ENCODE peak calls at places on chromosomes 3 and 15, in six cellular contexts. T is heart left ventricle, C is cardiac muscle cell, L is fibroblast of lung, P is BE2C, N is esophagus squamous epithelium. R is an unnamed sample. For H3K4me1 and H3K27me3, the result is how much of the 10 kb centered on the place peaks cover.

GRCh38 chr3:149936812-149937230 is 33.9 kb downstream of the PFN2 start:
- DNase-seq in T (peak), C (peak), L (peak), P (peak), N (no peak), R (peak)

GRCh38 chr3:43212914-43213611 is 73.3 kb upstream of the SNRK start:
- DNase-seq in T (no peak), C (no peak), L (no peak), P (no peak), N (no peak), R (no peak)

GRCh38 chr3:14539384-14540208 is 546 bp downstream of the GRIP2 start:
- DNase-seq in T (no peak), C (no peak), L (no peak), P (no peak), N (no peak), R (no peak)

GRCh38 chr3:132972333-132972732 is 65.9 kb upstream of the TMEM108 start:
- DNase-seq in T (no peak), C (peak), L (no peak), P (no peak), N (no peak), R (no peak)

GRCh38 chr3:140288575-140288974 is 353.6 kb downstream of the CLSTN2 start:
- DNase-seq in T (no peak), C (no peak), L (no peak), P (no peak), N (no peak), R (no peak)

GRCh38 chr3:159631226-159631625 is 357.4 kb upstream of the IL12A start:
- DNase-seq in T (no peak), C (no peak), L (no peak), P (no peak), N (no peak), R (no peak)

GRCh38 chr3:29880809-29881208 is 599.9 kb downstream of the RBMS3 start:
- DNase-seq in T (no peak), C (no peak), L (no peak), P (no peak), N (no peak), R (no peak)

GRCh38 chr3:126355777-126356372 is 1.3 kb downstream of the KLF15 start:
- DNase-seq in T (peak), C (peak), L (peak), P (peak), N (peak), R (peak)

GRCh38 chr15:39788800-39789565 is 6.3 kb upstream of the FSIP1 start:
- DNase-seq in T (no peak), C (peak), L (peak), P (no peak), N (no peak), R (no peak)

GRCh38 chr3:22039156-22039555 is 288.1 kb upstream of the ZNF385D start:
- DNase-seq in T (no peak), C (no peak), L (peak), P (no peak), N (no peak), R (no peak)

GRCh38 chr3:132268956-132269355 is 48.3 kb upstream of the ACP3 start:
- DNase-seq in T (no peak), C (peak), L (peak), P (no peak), N (no peak), R (no peak)

GRCh38 chr3:65924762-65925161 is 114.0 kb downstream of the MAGI1 start:
- DNase-seq in T (no peak), C (no peak), L (no peak), P (no peak), N (no peak), R (no peak)

GRCh38 chr3:36991147-36991546 is 1.8 kb downstream of the EPM2AIP1 start:
- DNase-seq in T (no peak), C (no peak), L (no peak), P (no peak), N (no peak), R (no peak)

GRCh38 chr3:177190701-177191100 is 6.6 kb downstream of the TBL1XR1 start:
- DNase-seq in T (no peak), C (peak), L (peak), P (no peak), N (no peak), R (no peak)
- H3K4me1 ChIP-seq in T (under half), C (under half), L (under half), P (under half), N (under half), R (under half)

DNA sequence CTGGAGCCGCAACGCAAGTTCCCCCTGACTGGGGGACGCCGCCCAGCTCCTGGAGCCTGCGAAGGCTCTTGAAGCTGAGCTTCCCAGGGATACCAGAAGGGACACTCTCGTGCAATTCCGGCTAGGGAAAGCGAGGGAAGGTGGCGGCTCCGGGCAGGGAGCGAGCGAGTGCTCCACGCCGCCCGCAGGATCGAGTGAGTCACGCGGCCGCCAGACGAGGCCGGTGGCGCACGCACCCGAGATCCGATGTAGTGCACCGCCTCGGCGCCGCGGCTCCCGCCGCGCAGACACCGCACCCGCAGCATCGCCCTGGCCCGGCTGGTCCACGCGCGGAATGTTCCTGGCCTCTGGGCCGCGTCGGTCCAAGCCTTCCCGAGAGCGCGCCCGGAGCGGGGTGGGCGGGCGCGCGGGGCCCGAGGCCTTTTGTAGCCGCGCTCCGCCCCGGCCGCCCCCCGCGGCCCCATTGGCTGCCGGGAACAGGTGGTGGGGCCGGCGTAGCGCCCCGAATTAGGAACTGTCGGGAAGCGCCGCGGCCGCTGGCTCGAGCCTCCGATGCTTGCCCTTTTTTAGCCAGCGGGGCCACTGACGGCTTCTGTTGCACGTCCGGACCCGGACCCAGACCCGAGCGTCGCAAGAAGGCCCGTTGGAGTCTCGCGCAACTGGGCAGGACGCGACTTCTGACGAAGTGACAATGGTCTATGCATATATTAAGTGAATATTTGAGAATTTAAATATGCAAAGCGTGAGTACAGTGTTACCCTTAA is at the start of gene GATM:
- DNase-seq in T (peak), C (peak), L (peak), P (peak), N (no peak), R (peak)
- H3K4me3 ChIP-seq in T (peak), C (peak), L (peak), P (peak), N (peak), R (peak)

GRCh38 chr15:69087581-69087980 is 72.9 kb upstream of the GLCE start:
- DNase-seq in T (no peak), C (no peak), L (no peak), P (no peak), N (no peak), R (no peak)

GRCh38 chr15:69086427-69087205 is 72.1 kb downstream of the NOX5 start:
- DNase-seq in T (no peak), C (no peak), L (no peak), P (no peak), N (no peak), R (no peak)

GRCh38 chr15:69089258-69089657 is 71.2 kb upstream of the GLCE start:
- DNase-seq in T (no peak), C (no peak), L (no peak), P (no peak), N (no peak), R (no peak)

GRCh38 chr15:69090197-69090948 is 70.1 kb upstream of the GLCE start:
- DNase-seq in T (no peak), C (peak), L (peak), P (peak), N (no peak), R (no peak)

DNA sequence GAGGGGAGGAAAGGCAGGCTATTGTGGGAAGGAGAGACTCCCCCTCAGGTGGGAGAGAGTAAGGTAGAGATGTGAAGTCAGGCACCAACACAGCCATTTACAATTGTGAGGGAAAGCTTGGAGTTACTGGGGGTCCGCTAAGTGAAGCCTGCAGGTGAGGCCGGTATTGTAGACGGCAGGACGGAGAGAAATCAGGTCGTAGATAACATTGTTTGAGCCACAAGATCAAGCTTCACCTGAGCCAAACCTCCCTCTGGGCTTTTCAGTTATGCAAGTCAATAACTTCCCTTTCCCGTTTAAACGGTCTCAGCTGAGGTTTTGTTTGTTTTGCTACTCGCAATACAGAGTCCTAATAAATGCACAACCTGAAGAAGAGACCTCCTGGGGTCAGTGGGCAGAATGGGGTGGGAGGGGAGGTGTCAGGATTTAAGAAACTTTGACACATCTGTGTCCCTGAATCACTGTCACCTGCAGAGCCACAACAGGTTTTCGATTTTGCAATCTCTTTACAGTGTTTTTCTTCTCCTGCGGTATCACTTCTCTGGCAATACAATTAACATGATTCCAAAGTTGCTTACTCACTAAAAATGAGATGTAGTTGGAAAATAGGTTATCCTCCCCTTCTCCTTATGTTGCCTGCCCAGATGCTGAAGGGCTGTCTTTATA is 72.0 kb upstream of the GLCE start:
- DNase-seq in T (no peak), C (no peak), L (no peak), P (no peak), N (no peak), R (no peak)
- H3K27me3 ChIP-seq in T (under half), C (under half), L (under half), P (under half), N (under half), R (under half)

GRCh38 chr3:73772076-73772475 is 147.3 kb upstream of the PDZRN3 start:
- DNase-seq in T (no peak), C (no peak), L (no peak), P (no peak), N (no peak), R (no peak)
- H3K4me1 ChIP-seq in T (under half), C (under half), L (under half), P (under half), N (under half), R (under half)